ENCODE peak calls at places on chromosomes 13 and 19, in nine cellular contexts. S is GM23248; P is Peyer's patch; H is CD8-positive, alpha-beta memory T cell; F is transverse colon; E is ovary; C is uterus; D is caudate nucleus; K is heart right ventricle. J is an unnamed sample.

GRCh38 chr13:72686766-72687165 is 40.7 kb downstream of the MZT1 start:
- DNase-seq in S (no peak), P (no peak), H (no peak), F (no peak), E (no peak), C (no peak), D (no peak), K (no peak), J (no peak)

GRCh38 chr13:26929971-26930730 is 169.6 kb upstream of the GPR12 start:
- DNase-seq in S (peak), P (peak), H (peak), F (peak), E (peak), C (peak), D (peak), K (peak), J (peak)

GRCh38 chr13:76297331-76297730 is 588.9 kb downstream of the KCTD12 start:
- DNase-seq in S (no peak), P (no peak), H (no peak), F (no peak), E (no peak), C (no peak), D (peak), K (no peak), J (no peak)

GRCh38 chr19:54674021-54674617 is 11.3 kb downstream of the LILRB4 start:
- DNase-seq in S (peak), P (no peak), H (no peak), F (no peak), E (no peak), C (no peak), D (no peak), K (no peak), J (no peak)

GRCh38 chr19:30690935-30691505 is 318.8 kb downstream of the ZNF536 start:
- DNase-seq in S (no peak), P (no peak), H (no peak), F (no peak), E (no peak), C (no peak), D (no peak), K (no peak), J (no peak)

GRCh38 chr19:54448037-54448773 is 794 bp upstream of the LENG8 start:
- DNase-seq in S (peak), P (peak), H (no peak), F (peak), E (peak), C (peak), D (peak), K (peak), J (no peak)

GRCh38 chr13:51518847-51519246 is 65.4 kb upstream of the WDFY2 start:
- DNase-seq in S (peak), P (no peak), H (no peak), F (no peak), E (no peak), C (no peak), D (no peak), K (no peak), J (no peak)

GRCh38 chr13:43686557-43686956 is 100.2 kb downstream of the ENOX1 start:
- DNase-seq in S (peak), P (no peak), H (no peak), F (no peak), E (peak), C (peak), D (no peak), K (peak), J (no peak)

GRCh38 chr13:97892717-97893116 is 60.8 kb upstream of the IPO5 start:
- DNase-seq in S (peak), P (no peak), H (no peak), F (no peak), E (no peak), C (no peak), D (no peak), K (no peak), J (no peak)

GRCh38 chr19:14400913-14401312 is 18.2 kb downstream of the DDX39A start:
- DNase-seq in S (no peak), P (no peak), H (no peak), F (no peak), E (no peak), C (no peak), D (no peak), K (no peak), J (no peak)

GRCh38 chr13:93450226-93450625 is 223.6 kb downstream of the GPC6 start:
- DNase-seq in S (peak), P (no peak), H (no peak), F (no peak), E (no peak), C (no peak), D (no peak), K (no peak), J (no peak)

GRCh38 chr19:18939922-18940775 is 868 bp downstream of the HOMER3 start:
- DNase-seq in S (peak), P (no peak), H (no peak), F (peak), E (peak), C (peak), D (no peak), K (peak), J (peak)
- H3K27ac ChIP-seq in S (peak), P (peak), H (no peak), F (peak), E (no peak), C (peak), D (peak), K (peak), J (peak)

DNA sequence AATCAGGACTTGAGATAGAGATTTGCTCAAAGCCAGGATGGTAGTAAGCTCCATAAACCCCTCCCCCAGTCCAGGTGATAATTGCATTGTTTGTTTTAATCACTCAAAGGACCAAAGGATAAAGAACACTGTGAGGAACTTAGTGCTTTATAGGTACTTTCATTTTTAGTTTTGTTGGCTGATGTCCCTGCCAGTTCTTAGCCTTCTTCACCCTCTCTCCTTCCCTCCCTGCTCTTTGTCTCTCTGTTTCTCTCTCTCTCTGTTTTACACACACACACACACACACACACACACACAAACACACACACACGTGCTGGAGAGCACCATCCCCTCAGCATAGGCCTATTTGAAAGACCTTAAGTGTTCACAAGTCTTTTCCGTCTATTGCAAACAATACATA is 5.2 kb downstream of the FRY start:
- DNase-seq in S (no peak), P (no peak), H (no peak), F (no peak), E (no peak), C (no peak), D (no peak), K (no peak), J (no peak)
- H3K27ac ChIP-seq in S (no peak), P (no peak), H (no peak), F (peak), E (no peak), C (no peak), D (no peak), K (no peak), J (peak)

DNA sequence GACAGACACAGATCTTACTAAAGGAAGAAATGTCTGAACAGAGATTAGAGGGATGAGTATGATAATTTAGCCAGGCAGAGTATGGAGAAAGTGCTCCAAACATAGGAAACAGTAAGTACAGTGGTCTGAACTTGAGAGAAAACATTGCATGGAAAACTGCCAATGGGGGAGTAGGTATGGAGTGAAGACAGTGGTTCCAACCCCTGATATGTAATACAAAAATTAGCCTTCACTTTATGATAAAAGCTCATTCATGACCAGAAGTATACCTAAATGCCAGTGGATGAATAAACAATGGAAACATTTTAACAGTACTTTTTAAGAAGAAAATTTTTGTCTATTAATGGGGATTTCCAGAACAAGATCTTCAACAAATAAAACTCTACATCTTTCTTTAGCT is 334.0 kb downstream of the DIAPH3 start:
- DNase-seq in S (no peak), P (no peak), H (no peak), F (no peak), E (no peak), C (no peak), D (no peak), K (no peak), J (no peak)
- H3K27ac ChIP-seq in S (no peak), P (no peak), H (no peak), F (no peak), E (no peak), C (no peak), D (no peak), K (no peak), J (no peak)

GRCh38 chr19:46493236-46494114 is 2.2 kb downstream of the PNMA8B start:
- DNase-seq in S (peak), P (no peak), H (peak), F (peak), E (peak), C (no peak), D (no peak), K (no peak), J (no peak)
- H3K27ac ChIP-seq in S (no peak), P (peak), H (no peak), F (peak), E (peak), C (peak), D (peak), K (peak), J (peak)

DNA sequence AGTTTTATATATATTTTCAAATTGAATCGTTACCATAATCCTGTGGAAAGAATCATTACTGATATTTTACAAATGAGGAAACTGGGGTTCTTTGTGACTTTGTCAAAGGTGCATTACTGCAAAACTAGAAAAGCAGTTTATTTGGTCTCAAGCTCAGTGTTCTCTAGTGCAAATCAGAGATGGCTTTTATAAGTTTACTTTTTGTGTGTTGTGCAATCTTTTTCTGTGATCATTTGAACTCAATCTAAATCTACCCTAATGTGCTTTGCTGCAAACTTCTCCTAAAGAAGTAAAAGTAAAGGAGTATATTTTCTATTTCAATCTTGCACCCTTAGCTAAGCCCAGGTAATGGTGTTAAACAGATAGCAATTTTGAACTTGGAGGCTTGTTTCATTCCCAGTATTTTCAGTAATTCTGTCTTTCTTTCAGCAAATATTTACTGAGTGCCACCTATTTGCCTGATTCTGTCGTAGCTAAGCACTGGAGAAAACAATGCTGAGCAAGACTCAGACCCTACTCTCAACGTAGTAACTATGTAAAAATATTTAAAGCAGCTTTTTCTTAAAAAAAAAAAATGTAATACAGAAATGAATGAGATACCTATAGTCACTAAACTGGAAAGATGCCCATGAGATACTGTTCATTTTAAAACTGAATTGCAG is 124.0 kb downstream of the TDRD3 start:
- DNase-seq in S (no peak), P (no peak), H (no peak), F (no peak), E (no peak), C (no peak), D (no peak), K (no peak), J (no peak)
- H3K27ac ChIP-seq in S (no peak), P (no peak), H (no peak), F (no peak), E (no peak), C (no peak), D (no peak), K (no peak), J (no peak)

J was measured in stomach.